ENCODE peak calls at places on chromosomes 1 and 21, in ten cellular contexts. D, J, E, K, G, Q, X, V, A and B are unnamed samples.

GRCh38 chr1:233440952-233441401 is 113.5 kb downstream of the MAP3K21 start:
- DNase-seq in D (no peak), J (peak; percentile 31), E (no peak), K (peak; percentile 81), G (no peak), Q (peak; percentile 58), X (peak; percentile 96), V (peak; percentile 11), A (no peak), B (peak; percentile 23)

GRCh38 chr1:166924829-166925541 is 48.9 kb upstream of the TADA1 start:
- DNase-seq in D (no peak), J (no peak), E (no peak), K (no peak), G (no peak), Q (no peak), X (no peak), V (no peak), A (no peak), B (no peak)

GRCh38 chr21:15332572-15332971 is 267.8 kb upstream of the NRIP1 start:
- DNase-seq in D (no peak), J (no peak), E (no peak), K (peak; percentile 12), G (no peak), Q (no peak), X (no peak), V (no peak), A (no peak), B (no peak)

GRCh38 chr1:39632491-39633417 is 6.7 kb downstream of the HEYL start:
- DNase-seq in D (peak; percentile 85), J (no peak), E (peak; percentile 93), K (peak; percentile 76), G (peak; percentile 81), Q (no peak), X (peak; percentile 39), V (peak; percentile 36), A (no peak), B (no peak)

GRCh38 chr1:36304970-36305914 is 926 bp upstream of the SH3D21 start:
- DNase-seq in D (no peak), J (peak; percentile 15), E (no peak), K (no peak), G (no peak), Q (peak; percentile 30), X (no peak), V (no peak), A (no peak), B (no peak)

GRCh38 chr1:36836196-36836883 is 198.0 kb downstream of the GRIK3 start:
- DNase-seq in D (no peak), J (no peak), E (no peak), K (no peak), G (no peak), Q (no peak), X (no peak), V (no peak), A (no peak), B (peak; percentile 18)

GRCh38 chr1:223824712-223825111 is 21.0 kb downstream of the TP53BP2 start:
- DNase-seq in D (no peak), J (no peak), E (no peak), K (no peak), G (no peak), Q (no peak), X (no peak), V (no peak), A (no peak), B (no peak)

GRCh38 chr1:151819951-151820623 is 11.5 kb downstream of the RORC start:
- DNase-seq in D (no peak), J (no peak), E (peak; percentile 80), K (no peak), G (no peak), Q (peak; percentile 47), X (peak; percentile 48), V (no peak), A (no peak), B (no peak)

GRCh38 chr1:19081218-19081893 is 124.9 kb upstream of the IFFO2 start:
- DNase-seq in D (no peak), J (no peak), E (no peak), K (peak; percentile 72), G (peak; percentile 56), Q (no peak), X (peak; percentile 50), V (no peak), A (no peak), B (no peak)

GRCh38 chr1:152505083-152505482 is 5.5 kb upstream of the LCE5A start:
- DNase-seq in D (no peak), J (no peak), E (no peak), K (no peak), G (no peak), Q (no peak), X (no peak), V (no peak), A (peak; percentile 86), B (no peak)

GRCh38 chr1:235997049-235997448 is 67.8 kb downstream of the NID1 start:
- DNase-seq in D (no peak), J (no peak), E (no peak), K (no peak), G (no peak), Q (no peak), X (no peak), V (no peak), A (no peak), B (no peak)

GRCh38 chr1:58430355-58431335 is 115.9 kb downstream of the OMA1 start:
- DNase-seq in D (no peak), J (no peak), E (no peak), K (no peak), G (no peak), Q (no peak), X (no peak), V (no peak), A (no peak), B (no peak)

GRCh38 chr1:28950006-28950405 is 35.6 kb downstream of the EPB41 start:
- DNase-seq in D (no peak), J (no peak), E (no peak), K (no peak), G (no peak), Q (no peak), X (no peak), V (no peak), A (no peak), B (no peak)

GRCh38 chr1:38454236-38454635 is 405.3 kb downstream of the RRAGC start:
- DNase-seq in D (no peak), J (no peak), E (no peak), K (no peak), G (no peak), Q (no peak), X (peak; percentile 4), V (no peak), A (peak; percentile 86), B (peak; percentile 6)

GRCh38 chr1:248183996-248184395 is 9.4 kb downstream of the OR2M2 start:
- DNase-seq in D (no peak), J (no peak), E (no peak), K (no peak), G (no peak), Q (no peak), X (no peak), V (no peak), A (no peak), B (no peak)

GRCh38 chr1:156615946-156616345 is 3.3 kb upstream of the HAPLN2 start:
- DNase-seq in D (no peak), J (no peak), E (no peak), K (no peak), G (no peak), Q (no peak), X (no peak), V (no peak), A (no peak), B (no peak)

GRCh38 chr1:237042467-237042891 is 495 bp downstream of the RYR2 start:
- DNase-seq in D (no peak), J (no peak), E (peak; percentile 68), K (peak; percentile 1), G (no peak), Q (no peak), X (no peak), V (no peak), A (no peak), B (peak; percentile 22)
- TF ChIP-seq CTCF in D (no peak), J (no peak), E (no peak), K (no peak), G (no peak), Q (no peak), X (no peak), V (no peak), A (no peak), B (no peak)

GRCh38 chr1:159009287-159009686 is 420 bp upstream of the IFI16 start:
- DNase-seq in D (no peak), J (no peak), E (no peak), K (no peak), G (no peak), Q (no peak), X (no peak), V (no peak), A (no peak), B (no peak)

GRCh38 chr1:159008744-159009188 is 941 bp upstream of the IFI16 start:
- DNase-seq in D (no peak), J (no peak), E (no peak), K (peak; percentile 31), G (no peak), Q (no peak), X (no peak), V (no peak), A (no peak), B (no peak)

GRCh38 chr1:159009704-159010361 is at the start of gene IFI16:
- DNase-seq in D (no peak), J (no peak), E (no peak), K (peak; percentile 98), G (peak; percentile 63), Q (peak; percentile 94), X (peak; percentile 48), V (peak; percentile 64), A (no peak), B (no peak)

GRCh38 chr1:159011701-159012100 is 2.0 kb downstream of the IFI16 start:
- DNase-seq in D (no peak), J (no peak), E (no peak), K (no peak), G (no peak), Q (no peak), X (no peak), V (no peak), A (no peak), B (no peak)

GRCh38 chr1:159010398-159010797 is 691 bp downstream of the IFI16 start:
- DNase-seq in D (no peak), J (no peak), E (no peak), K (no peak), G (no peak), Q (no peak), X (no peak), V (no peak), A (no peak), B (no peak)
- H3K4me3 ChIP-seq in D (peak overlapping the region; percentile 49), J (no peak overlapping the region), E (peak overlapping the region; percentile 1), K (no peak overlapping the region), G (peak overlapping the region; percentile 72), Q (peak overlapping the region; percentile 84), X (peak overlapping the region; percentile 24), V (peak overlapping the region; percentile 21), A (peak overlapping the region; percentile 47), B (peak overlapping the region; percentile 57)

GRCh38 chr1:17565551-17565971 is 26.1 kb downstream of the ARHGEF10L start:
- DNase-seq in D (no peak), J (no peak), E (no peak), K (no peak), G (no peak), Q (no peak), X (no peak), V (no peak), A (no peak), B (no peak)
- H3K4me1 ChIP-seq in D (peaks cover 100% of the 10 kb centered on the region), J (peaks cover 80% of the 10 kb centered on the region), E (peaks cover 47% of the 10 kb centered on the region), K (peaks cover 21% of the 10 kb centered on the region), G (peaks cover 92% of the 10 kb centered on the region), Q (peaks cover 14% of the 10 kb centered on the region), X (peaks cover 42% of the 10 kb centered on the region), V (peaks cover 8% of the 10 kb centered on the region), A (peaks cover 100% of the 10 kb centered on the region), B (no peaks in the 10 kb centered on the region)

GRCh38 chr1:174775621-174776020 is 224.1 kb upstream of the CACYBP start:
- DNase-seq in D (no peak), J (no peak), E (no peak), K (no peak), G (no peak), Q (no peak), X (no peak), V (no peak), A (no peak), B (no peak)
- TF ChIP-seq CTCF in D (no peak), J (no peak), E (no peak), K (no peak), G (no peak), Q (no peak), X (no peak), V (no peak), A (no peak), B (no peak)